ENCODE peak calls at places on chromosomes 11 and 22, in five cellular contexts. I is fibroblast of lung; J is endothelial cell of umbilical vein; G is mucosa of descending colon; M is CD8-positive, alpha-beta T cell. V is an unnamed sample.

GRCh38 chr11:108854366-108854765 is 189.5 kb downstream of the DDX10 start:
- DNase-seq in I (no peak), J (peak; percentile 71), G (no peak), M (no peak), V (no peak)

GRCh38 chr22:28025333-28025732 is 106.3 kb upstream of the PITPNB start:
- DNase-seq in I (no peak), J (no peak), G (no peak), M (no peak), V (no peak)

GRCh38 chr11:618856-619624 is 3.3 kb upstream of the IRF7 start:
- DNase-seq in I (no peak), J (no peak), G (peak; percentile 49), M (no peak), V (no peak)

GRCh38 chr11:113952070-113952469 is 22.8 kb upstream of the HTR3A start:
- DNase-seq in I (no peak), J (no peak), G (no peak), M (no peak), V (no peak)

GRCh38 chr11:30568933-30569332 is 17.2 kb downstream of the MPPED2 start:
- DNase-seq in I (no peak), J (no peak), G (no peak), M (no peak), V (no peak)

GRCh38 chr22:28208036-28208435 is 289.0 kb upstream of the PITPNB start:
- DNase-seq in I (no peak), J (no peak), G (no peak), M (no peak), V (no peak)

GRCh38 chr11:10385696-10386095 is 69.4 kb upstream of the AMPD3 start:
- DNase-seq in I (peak; percentile 85), J (no peak), G (peak; percentile 54), M (no peak), V (peak; percentile 49)

GRCh38 chr22:45090364-45090960 is 73.3 kb upstream of the NUP50 start:
- DNase-seq in I (peak; percentile 22), J (no peak), G (no peak), M (no peak), V (peak; percentile 41)

GRCh38 chr11:24896118-24896835 is 399.4 kb downstream of the LUZP2 start:
- DNase-seq in I (no peak), J (no peak), G (no peak), M (no peak), V (no peak)

GRCh38 chr22:48391171-48391711 is 1436.4 kb downstream of the BRD1 start:
- DNase-seq in I (no peak), J (no peak), G (no peak), M (no peak), V (no peak)

DNA sequence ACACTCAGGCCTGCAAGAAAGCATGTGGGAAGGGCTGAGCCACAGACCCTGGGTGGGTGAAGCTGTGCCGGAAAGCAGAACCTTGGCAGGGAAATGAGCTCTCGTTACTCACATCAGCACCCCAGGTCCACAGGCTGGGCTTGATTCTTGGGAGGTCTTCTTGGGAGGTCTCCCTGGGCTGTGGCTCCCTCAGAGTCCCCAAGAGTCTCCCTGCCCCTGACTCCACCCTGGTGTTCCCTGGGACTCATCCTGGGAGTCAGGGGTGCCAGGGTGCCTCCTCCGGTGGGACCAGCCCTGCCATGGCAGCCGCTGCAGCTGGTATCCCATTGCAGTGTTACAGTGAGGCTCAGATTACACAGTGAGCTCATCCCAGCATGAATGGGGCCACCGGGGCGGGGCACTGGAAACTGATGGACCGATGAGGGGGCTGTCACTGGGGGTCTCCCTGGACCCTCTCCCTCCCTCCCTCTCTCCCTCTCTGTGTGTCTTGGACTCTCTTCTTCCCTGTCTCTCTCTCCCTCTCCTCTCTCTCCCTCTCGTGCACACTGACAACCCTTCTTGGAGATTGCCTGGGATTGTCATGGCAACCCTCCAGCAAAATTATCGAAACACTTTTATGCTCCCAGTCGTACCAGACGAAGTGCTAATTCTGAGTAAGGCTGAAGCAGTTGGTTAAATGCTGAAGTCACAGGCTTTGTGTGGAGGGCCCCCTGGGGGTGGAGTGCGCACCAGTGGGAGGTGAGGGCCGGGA is 8.7 kb upstream of the C11orf96 start:
- DNase-seq in I (peak; percentile 71), J (no peak), G (no peak), M (no peak), V (no peak)
- H3K9me3 ChIP-seq in I (no peaks in the 10 kb centered on the region), J (no peaks in the 10 kb centered on the region), G (no peaks in the 10 kb centered on the region), M (no peaks in the 10 kb centered on the region), V (no peaks in the 10 kb centered on the region)

GRCh38 chr11:76579752-76580151 is 90.8 kb downstream of the LRRC32 start:
- DNase-seq in I (no peak), J (no peak), G (no peak), M (no peak), V (no peak)

GRCh38 chr11:76577199-76577920 is 93.2 kb downstream of the LRRC32 start:
- DNase-seq in I (peak; percentile 69), J (peak; percentile 71), G (no peak), M (no peak), V (peak; percentile 64)

GRCh38 chr11:76577921-76578654 is 92.5 kb downstream of the LRRC32 start:
- DNase-seq in I (no peak), J (no peak), G (no peak), M (no peak), V (no peak)

GRCh38 chr11:76578655-76579046 is 91.9 kb downstream of the LRRC32 start:
- DNase-seq in I (no peak), J (peak; percentile 89), G (peak; percentile 49), M (no peak), V (no peak)

DNA sequence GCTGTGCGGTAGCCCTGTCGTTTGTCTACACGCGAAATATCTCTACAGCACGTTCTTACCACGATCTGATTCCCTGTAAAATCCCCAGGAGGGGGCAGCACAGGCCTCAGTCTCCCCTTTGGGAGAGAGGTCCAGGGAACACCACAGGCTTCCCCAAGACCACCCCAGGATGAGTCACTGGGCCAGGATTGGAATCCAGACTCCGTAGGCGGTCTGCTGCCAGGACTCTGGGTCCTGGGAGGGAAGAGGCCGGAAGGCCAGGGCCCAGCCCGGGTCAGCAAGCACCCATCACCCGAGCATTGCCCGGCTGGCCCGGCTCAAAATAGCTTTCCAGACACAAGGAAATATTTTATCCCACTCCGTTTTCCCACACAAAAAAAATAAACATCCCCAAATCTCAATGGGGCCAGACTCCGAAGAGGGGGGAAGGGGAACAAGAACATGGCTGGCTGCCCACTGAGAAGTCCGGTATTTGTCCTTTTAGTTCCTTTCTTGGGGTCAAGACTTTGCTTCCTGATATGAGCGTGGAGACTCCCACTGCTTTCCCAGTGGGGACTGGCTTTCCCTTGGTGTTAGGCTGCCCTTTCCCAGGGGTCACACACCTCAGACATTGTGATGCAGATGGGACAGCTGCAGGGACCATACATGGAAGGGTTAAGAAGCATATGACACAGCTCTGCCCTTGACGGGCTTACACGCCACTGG is 91.3 kb downstream of the LRRC32 start:
- DNase-seq in I (peak; percentile 51), J (peak; percentile 97), G (peak; percentile 53), M (no peak), V (no peak)
- TF ChIP-seq CTCF in I (peak; percentile 42), J (peak; percentile 61), G (no peak), M (no peak), V (no peak)

GRCh38 chr22:47382164-47382890 is 619.9 kb downstream of the TBC1D22A start:
- DNase-seq in I (no peak), J (no peak), G (no peak), M (no peak), V (no peak)

GRCh38 chr22:47379037-47379436 is 616.6 kb downstream of the TBC1D22A start:
- DNase-seq in I (no peak), J (no peak), G (no peak), M (no peak), V (no peak)

GRCh38 chr22:47380692-47381091 is 618.2 kb downstream of the TBC1D22A start:
- DNase-seq in I (no peak), J (no peak), G (no peak), M (no peak), V (no peak)

GRCh38 chr22:47377926-47378560 is 615.6 kb downstream of the TBC1D22A start:
- DNase-seq in I (no peak), J (no peak), G (no peak), M (no peak), V (no peak)

DNA sequence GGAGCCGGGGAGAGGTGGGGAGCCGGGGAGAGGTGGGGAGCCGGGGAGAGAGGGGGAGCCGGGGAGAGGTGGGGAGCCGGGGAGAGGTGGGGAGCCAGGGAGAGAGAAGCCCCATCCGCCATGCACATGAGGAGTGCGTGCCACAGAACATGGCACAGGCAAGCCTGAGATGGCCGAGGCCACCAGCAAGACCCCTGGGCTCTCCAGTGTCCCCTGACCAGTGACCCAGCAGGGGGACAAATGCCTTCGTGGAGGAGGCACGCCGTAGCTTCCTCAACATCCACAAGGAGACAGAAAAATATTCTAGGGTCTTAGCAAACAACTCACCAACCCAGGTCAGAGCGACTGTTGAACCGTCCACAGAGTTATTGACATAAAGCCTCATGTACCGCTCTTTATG is 618.8 kb downstream of the TBC1D22A start:
- DNase-seq in I (no peak), J (no peak), G (no peak), M (no peak), V (no peak)
- H3K9me3 ChIP-seq in I (no peaks in the 10 kb centered on the region), J (no peaks in the 10 kb centered on the region), G (no peaks in the 10 kb centered on the region), M (no peaks in the 10 kb centered on the region), V (no peaks in the 10 kb centered on the region)

GRCh38 chr11:69167130-69167915 is 11.6 kb downstream of the SMIM38 start:
- DNase-seq in I (no peak), J (no peak), G (no peak), M (no peak), V (no peak)

GRCh38 chr11:69167916-69168691 is 12.4 kb downstream of the SMIM38 start:
- DNase-seq in I (peak; percentile 10), J (no peak), G (no peak), M (no peak), V (no peak)

GRCh38 chr11:69164824-69165223 is 9.1 kb downstream of the SMIM38 start:
- DNase-seq in I (no peak), J (no peak), G (no peak), M (no peak), V (no peak)

GRCh38 chr11:69165775-69166174 is 10.0 kb downstream of the SMIM38 start:
- DNase-seq in I (no peak), J (no peak), G (no peak), M (no peak), V (no peak)

DNA sequence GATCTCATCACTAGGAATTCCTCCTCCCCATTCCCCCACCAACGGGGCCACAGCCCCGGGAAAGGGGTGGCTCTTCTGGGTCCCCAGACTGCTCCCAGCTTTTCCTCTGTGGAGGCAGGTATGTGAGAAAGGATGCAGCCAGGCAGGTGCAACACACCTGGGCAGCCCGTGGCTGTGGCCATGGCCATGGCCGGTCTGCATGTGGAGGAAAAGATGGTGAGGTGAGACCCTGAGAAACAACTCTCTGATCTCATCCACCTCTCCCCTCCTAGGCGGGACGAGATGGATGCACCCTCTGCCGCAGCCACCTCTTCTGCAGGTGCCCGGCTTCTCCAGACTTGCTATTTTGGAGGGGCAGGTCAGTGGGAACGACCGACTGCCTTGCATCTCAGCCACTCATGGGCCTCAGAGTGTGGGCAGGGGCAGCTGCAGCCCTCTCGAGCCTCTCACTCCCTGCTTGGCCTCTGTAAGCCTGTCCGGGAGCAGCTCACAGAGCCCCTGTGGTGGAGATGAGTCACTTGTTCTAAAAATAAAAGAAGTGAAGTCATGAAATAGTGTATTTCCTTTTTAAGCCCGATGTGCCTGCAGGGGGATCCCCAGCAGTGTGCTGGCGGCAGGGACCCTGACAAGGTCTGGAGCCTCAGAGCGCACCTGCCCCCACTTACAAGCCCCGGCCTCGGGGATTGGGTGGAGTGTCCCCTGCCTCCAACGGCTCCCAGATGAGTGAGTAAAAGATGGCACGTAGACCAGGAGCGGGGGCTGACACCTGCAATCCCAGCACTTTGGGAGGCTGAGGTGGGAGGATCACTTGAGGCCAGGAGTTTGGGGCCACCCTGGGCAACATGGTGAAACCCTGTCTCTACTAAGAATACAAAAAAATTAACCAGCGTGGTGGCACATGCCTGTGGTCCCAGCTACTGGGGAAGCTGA is 10.7 kb downstream of the SMIM38 start:
- DNase-seq in I (peak; percentile 84), J (peak; percentile 76), G (no peak), M (no peak), V (no peak)
- TF ChIP-seq CTCF in I (peak; percentile 26), J (peak; percentile 31), G (no peak), M (no peak), V (no peak)

GRCh38 chr11:50333861-50334260 is 301.2 kb downstream of the OR4C45 start:
- DNase-seq in I (no peak), J (no peak), G (no peak), M (no peak), V (no peak)
- H3K9me3 ChIP-seq in I (no peaks in the 10 kb centered on the region), J (no peaks in the 10 kb centered on the region), G (peaks cover 51% of the 10 kb centered on the region), M (no peaks in the 10 kb centered on the region), V (no peaks in the 10 kb centered on the region)